ENCODE peak calls at places on chromosomes 5 and 9, in five cellular contexts. R is neural progenitor cell, X is OCI-LY7, N is HCT116, V is SK-N-SH. T is an unnamed sample.

GRCh38 chr5:133934822-133935793 is 33.3 kb downstream of the C5orf15 start:
- DNase-seq in R (no peak), X (peak; percentile 96), N (no peak), V (no peak), T (no peak)

GRCh38 chr9:81584099-81584498 is 105.2 kb downstream of the TLE1 start:
- DNase-seq in R (no peak), X (no peak), N (no peak), V (no peak), T (no peak)

GRCh38 chr5:132813599-132814440 is 718 bp downstream of the SOWAHA start:
- DNase-seq in R (peak; percentile 74), X (no peak), N (no peak), V (peak; percentile 86), T (peak; percentile 47)

GRCh38 chr9:92735907-92736600 is 28.6 kb downstream of the BICD2 start:
- DNase-seq in R (no peak), X (no peak), N (no peak), V (peak; percentile 40), T (no peak)

GRCh38 chr9:124769451-124770358 is 1.4 kb downstream of the NR6A1 start:
- DNase-seq in R (peak; percentile 67), X (peak; percentile 47), N (peak; percentile 85), V (peak; percentile 63), T (no peak)

GRCh38 chr5:38329132-38329715 is 70.9 kb downstream of the EGFLAM start:
- DNase-seq in R (peak; percentile 20), X (no peak), N (no peak), V (no peak), T (peak; percentile 76)

GRCh38 chr9:13461588-13461987 is 182.1 kb upstream of the MPDZ start:
- DNase-seq in R (no peak), X (no peak), N (no peak), V (no peak), T (no peak)

GRCh38 chr9:125137200-125137599 is 6.1 kb downstream of the SCAI start:
- DNase-seq in R (no peak), X (no peak), N (no peak), V (no peak), T (peak; percentile 68)

GRCh38 chr5:25754895-25755294 is 1110.1 kb upstream of the CDH10 start:
- DNase-seq in R (peak; percentile 21), X (peak; percentile 46), N (peak; percentile 3), V (no peak), T (no peak)

GRCh38 chr5:164012376-164012775 is 507.0 kb downstream of the MAT2B start:
- DNase-seq in R (no peak), X (no peak), N (no peak), V (no peak), T (no peak)

GRCh38 chr9:111483862-111484563 is at the start of gene ECPAS:
- DNase-seq in R (peak; percentile 88), X (peak; percentile 79), N (peak; percentile 63), V (peak; percentile 89), T (peak; percentile 93)

GRCh38 chr9:6692891-6693361 is 47.4 kb upstream of the GLDC start:
- DNase-seq in R (no peak), X (no peak), N (no peak), V (no peak), T (no peak)
- H3K27ac ChIP-seq in R (no peak overlapping the region), X (no peak overlapping the region), N (no peak overlapping the region), V (no peak overlapping the region), T (no peak overlapping the region)

GRCh38 chr9:123248630-123249029 is 19.8 kb downstream of the STRBP start:
- DNase-seq in R (no peak), X (no peak), N (no peak), V (no peak), T (no peak)
- TF ChIP-seq EZH2phosphoT487 in R (no peak), X (no peak), N (no peak), V (no peak), T (no peak)

GRCh38 chr9:137077010-137077747 is at the start of gene UAP1L1:
- DNase-seq in R (peak; percentile 75), X (peak; percentile 64), N (no peak), V (peak; percentile 85), T (peak; percentile 78)
- H3K27ac ChIP-seq in R (no peak within 1 kb of the TSS), X (no peak within 1 kb of the TSS), N (peak within 1 kb of the TSS; percentile 66), V (no peak within 1 kb of the TSS), T (no peak within 1 kb of the TSS)

GRCh38 chr5:1794896-1795290 is 4.7 kb downstream of the MRPL36 start:
- DNase-seq in R (no peak), X (no peak), N (no peak), V (no peak), T (no peak)
- TF ChIP-seq EZH2phosphoT487 in R (no peak), X (no peak), N (no peak), V (no peak), T (no peak)

GRCh38 chr9:85212209-85212608 is 529.5 kb downstream of the AGTPBP1 start:
- DNase-seq in R (no peak), X (no peak), N (peak; percentile 46), V (no peak), T (peak; percentile 83)

GRCh38 chr9:85215416-85215815 is 526.3 kb downstream of the AGTPBP1 start:
- DNase-seq in R (no peak), X (no peak), N (no peak), V (no peak), T (no peak)

GRCh38 chr9:85215936-85216335 is 525.8 kb downstream of the AGTPBP1 start:
- DNase-seq in R (no peak), X (no peak), N (no peak), V (no peak), T (peak; percentile 81)

GRCh38 chr9:85212887-85213286 is 528.9 kb downstream of the AGTPBP1 start:
- DNase-seq in R (no peak), X (no peak), N (peak; percentile 80), V (no peak), T (peak; percentile 87)

GRCh38 chr9:85213650-85214607 is 527.8 kb downstream of the AGTPBP1 start:
- DNase-seq in R (peak; percentile 25), X (no peak), N (no peak), V (no peak), T (no peak)
- H3K27ac ChIP-seq in R (no peak overlapping the region), X (no peak overlapping the region), N (no peak overlapping the region), V (no peak overlapping the region), T (no peak overlapping the region)

DNA sequence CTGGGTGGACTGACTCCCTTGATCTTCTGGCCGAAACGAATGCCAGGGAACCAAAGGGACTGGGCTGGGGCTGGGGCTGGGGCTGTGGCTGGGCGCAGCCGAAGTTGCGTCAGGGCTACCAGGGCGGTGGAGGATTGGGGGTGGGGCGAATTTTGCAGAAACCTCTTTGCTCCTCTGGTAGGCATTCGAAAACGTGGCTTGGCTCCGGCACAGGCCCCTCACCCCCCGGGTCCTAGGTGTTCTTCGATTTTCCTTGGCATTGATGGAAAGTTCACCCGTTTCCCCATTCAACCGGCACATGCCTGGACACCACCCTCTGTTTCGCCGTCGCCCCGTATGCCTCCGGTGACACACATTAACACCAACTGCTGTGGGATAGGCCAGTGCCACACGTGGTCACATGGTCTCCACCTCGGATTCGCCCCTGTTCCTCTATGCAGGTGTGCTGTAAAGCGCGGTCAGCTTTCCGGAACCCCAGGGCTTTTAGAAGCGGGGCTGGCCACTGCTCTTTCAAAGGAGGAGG is 477.1 kb downstream of the SPATA31A7 start:
- DNase-seq in R (no peak), X (no peak), N (no peak), V (no peak), T (no peak)
- TF ChIP-seq EZH2phosphoT487 in R (no peak), X (no peak), N (no peak), V (no peak), T (no peak)

GRCh38 chr5:36060516-36060885 is 6.2 kb downstream of the UGT3A2 start:
- DNase-seq in R (no peak), X (peak; percentile 30), N (peak; percentile 16), V (no peak), T (peak; percentile 61)

GRCh38 chr5:36059571-36060515 is 6.8 kb downstream of the UGT3A2 start:
- DNase-seq in R (no peak), X (no peak), N (no peak), V (no peak), T (peak; percentile 71)

GRCh38 chr5:36054646-36055045 is 12.0 kb downstream of the UGT3A2 start:
- DNase-seq in R (no peak), X (no peak), N (no peak), V (no peak), T (peak; percentile 26)

GRCh38 chr5:36055984-36056383 is 10.7 kb downstream of the UGT3A2 start:
- DNase-seq in R (no peak), X (no peak), N (no peak), V (no peak), T (no peak)

DNA sequence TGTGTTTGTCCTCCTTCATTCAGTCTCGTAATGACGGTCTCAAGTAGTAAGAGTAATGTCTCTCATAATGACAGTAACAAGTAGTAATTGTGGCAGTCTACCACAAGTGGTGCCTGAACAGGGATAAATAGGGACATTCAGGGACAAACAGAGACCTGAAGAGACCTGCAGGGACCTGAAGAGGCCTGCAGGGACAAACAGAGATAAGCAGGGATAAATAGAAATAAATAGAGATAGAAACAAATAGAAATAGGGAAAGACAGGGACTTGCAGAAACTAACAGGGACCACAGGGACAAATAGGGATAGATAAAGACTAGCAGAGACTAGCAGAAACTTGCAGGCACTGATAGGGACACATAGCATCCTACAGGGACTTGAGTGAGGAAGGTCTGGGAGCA is 7.9 kb downstream of the UGT3A2 start:
- DNase-seq in R (no peak), X (no peak), N (no peak), V (no peak), T (no peak)
- H3K27ac ChIP-seq in R (no peak overlapping the region), X (no peak overlapping the region), N (no peak overlapping the region), V (no peak overlapping the region), T (no peak overlapping the region)

GRCh38 chr9:128479262-128479661 is 23.5 kb downstream of the ODF2 start:
- DNase-seq in R (no peak), X (no peak), N (no peak), V (no peak), T (no peak)
- TF ChIP-seq EZH2phosphoT487 in R (no peak), X (no peak), N (no peak), V (no peak), T (no peak)

T was measured in GM23248.